ENCODE peak calls at places on chromosomes 12 and 14, in five cellular contexts. Y is AML-193, L is mucosa of gallbladder, F is endothelial cell, D is OCI-LY7. G is an unnamed sample.

GRCh38 chr14:93009471-93010117 is 86.6 kb downstream of the CHGA start:
- DNase-seq in Y (no peak), L (no peak), F (no peak), D (no peak), G (no peak)

GRCh38 chr12:48929551-48929950 is 4.3 kb upstream of the FKBP11 start:
- DNase-seq in Y (no peak), L (no peak), F (no peak), D (no peak), G (no peak)

GRCh38 chr12:42590324-42590934 is 883 bp upstream of the PRICKLE1 start:
- DNase-seq in Y (no peak), L (no peak), F (peak), D (peak), G (no peak)

GRCh38 chr12:124964251-124964650 is 24.7 kb downstream of the DHX37 start:
- DNase-seq in Y (no peak), L (no peak), F (no peak), D (no peak), G (no peak)

GRCh38 chr12:119180380-119181040 is 1.8 kb downstream of the HSPB8 start:
- DNase-seq in Y (no peak), L (peak), F (no peak), D (no peak), G (no peak)

GRCh38 chr12:125861299-125862281 is 796.4 kb downstream of the AACS start:
- DNase-seq in Y (no peak), L (peak), F (no peak), D (no peak), G (no peak)

GRCh38 chr12:45611495-45611894 is 118.0 kb upstream of the ARID2 start:
- DNase-seq in Y (no peak), L (no peak), F (no peak), D (no peak), G (no peak)

GRCh38 chr12:69284131-69284530 is 44.8 kb downstream of the CPSF6 start:
- DNase-seq in Y (no peak), L (peak), F (peak), D (no peak), G (no peak)

G was measured in NCI-H1417 treated with DMSO at 0.1 percent for 48 hours.